ENCODE peak calls at places on chromosomes 3 and 15, in seven cellular contexts. One of them, this sample, is unnamed.

GRCh38 chr15:34818531-34818930 is 23.2 kb upstream of the ACTC1 start:
- DNase-seq in T-cell: no peak
- DNase-seq in SW480: no peak
- DNase-seq in KBM-7: no peak
- DNase-seq in activated T-cell treated with anti-CD3 and anti-CD28 coated beads for 1 hour: no peak
- DNase-seq in SHP77: no peak
- DNase-seq in D341Med: no peak
- DNase-seq in this sample: no peak

GRCh38 chr15:91852741-91853500 is 587 bp upstream of the SLCO3A1 start:
- DNase-seq in SW480: peak; percentile 76
- DNase-seq in SHP77: peak; percentile 27
- DNase-seq in T-cell: peak; percentile 72
- DNase-seq in D341Med: peak; percentile 90
- DNase-seq in activated T-cell treated with anti-CD3 and anti-CD28 coated beads for 1 hour: peak; percentile 66
- DNase-seq in KBM-7: peak; percentile 80
- DNase-seq in this sample: peak; percentile 27

GRCh38 chr3:142987707-142988106 is 13.7 kb upstream of the U2SURP start:
- DNase-seq in D341Med: no peak
- DNase-seq in activated T-cell treated with anti-CD3 and anti-CD28 coated beads for 1 hour: no peak
- DNase-seq in KBM-7: no peak
- DNase-seq in SHP77: no peak
- DNase-seq in T-cell: no peak
- DNase-seq in SW480: no peak
- DNase-seq in this sample: no peak

GRCh38 chr3:13770390-13771169 is 109.3 kb downstream of the WNT7A start:
- DNase-seq in activated T-cell treated with anti-CD3 and anti-CD28 coated beads for 1 hour: no peak
- DNase-seq in KBM-7: peak; percentile 9
- DNase-seq in SW480: peak; percentile 62
- DNase-seq in SHP77: no peak
- DNase-seq in D341Med: no peak
- DNase-seq in T-cell: no peak
- DNase-seq in this sample: no peak

GRCh38 chr3:58066842-58067241 is 58.6 kb downstream of the FLNB start:
- DNase-seq in D341Med: no peak
- DNase-seq in SHP77: no peak
- DNase-seq in SW480: no peak
- DNase-seq in activated T-cell treated with anti-CD3 and anti-CD28 coated beads for 1 hour: no peak
- DNase-seq in KBM-7: no peak
- DNase-seq in T-cell: no peak
- DNase-seq in this sample: no peak

GRCh38 chr3:133701435-133702358 is 40.0 kb upstream of the TOPBP1 start:
- DNase-seq in D341Med: peak; percentile 15
- DNase-seq in activated T-cell treated with anti-CD3 and anti-CD28 coated beads for 1 hour: no peak
- DNase-seq in SW480: no peak
- DNase-seq in T-cell: no peak
- DNase-seq in KBM-7: peak; percentile 13
- DNase-seq in SHP77: no peak
- DNase-seq in this sample: no peak

GRCh38 chr3:151504606-151505005 is 43.7 kb upstream of the IGSF10 start:
- DNase-seq in activated T-cell treated with anti-CD3 and anti-CD28 coated beads for 1 hour: no peak
- DNase-seq in KBM-7: no peak
- DNase-seq in SHP77: no peak
- DNase-seq in SW480: no peak
- DNase-seq in T-cell: no peak
- DNase-seq in D341Med: no peak
- DNase-seq in this sample: no peak

GRCh38 chr15:60964527-60964926 is 264.6 kb downstream of the RORA start:
- DNase-seq in SW480: no peak
- DNase-seq in activated T-cell treated with anti-CD3 and anti-CD28 coated beads for 1 hour: no peak
- DNase-seq in T-cell: no peak
- DNase-seq in D341Med: no peak
- DNase-seq in KBM-7: no peak
- DNase-seq in SHP77: no peak
- DNase-seq in this sample: no peak

GRCh38 chr3:123404391-123404790 is 44.5 kb downstream of the ADCY5 start:
- DNase-seq in SHP77: no peak
- DNase-seq in T-cell: no peak
- DNase-seq in activated T-cell treated with anti-CD3 and anti-CD28 coated beads for 1 hour: no peak
- DNase-seq in KBM-7: no peak
- DNase-seq in SW480: no peak
- DNase-seq in D341Med: no peak
- DNase-seq in this sample: no peak

GRCh38 chr3:53083496-53083895 is 37.6 kb upstream of the SFMBT1 start:
- DNase-seq in SHP77: no peak
- DNase-seq in activated T-cell treated with anti-CD3 and anti-CD28 coated beads for 1 hour: no peak
- DNase-seq in KBM-7: no peak
- DNase-seq in SW480: no peak
- DNase-seq in D341Med: no peak
- DNase-seq in T-cell: no peak
- DNase-seq in this sample: no peak

GRCh38 chr15:78906310-78906608 is 33.6 kb downstream of the MORF4L1 start:
- DNase-seq in T-cell: no peak
- DNase-seq in SHP77: no peak
- DNase-seq in activated T-cell treated with anti-CD3 and anti-CD28 coated beads for 1 hour: no peak
- DNase-seq in D341Med: no peak
- DNase-seq in KBM-7: no peak
- DNase-seq in SW480: no peak
- DNase-seq in this sample: no peak

GRCh38 chr15:74245342-74245931 is 9.3 kb downstream of the CCDC33 start:
- DNase-seq in SW480: peak; percentile 37
- DNase-seq in D341Med: peak; percentile 95
- DNase-seq in T-cell: no peak
- DNase-seq in KBM-7: no peak
- DNase-seq in SHP77: peak; percentile 68
- DNase-seq in activated T-cell treated with anti-CD3 and anti-CD28 coated beads for 1 hour: no peak
- DNase-seq in this sample: peak; percentile 76

GRCh38 chr15:61047783-61048182 is 181.3 kb downstream of the RORA start:
- DNase-seq in SHP77: no peak
- DNase-seq in SW480: no peak
- DNase-seq in D341Med: no peak
- DNase-seq in T-cell: no peak
- DNase-seq in activated T-cell treated with anti-CD3 and anti-CD28 coated beads for 1 hour: no peak
- DNase-seq in KBM-7: no peak
- DNase-seq in this sample: no peak

GRCh38 chr3:124422805-124423204 is 307.4 kb upstream of the UMPS start:
- DNase-seq in SHP77: no peak
- DNase-seq in KBM-7: no peak
- DNase-seq in SW480: no peak
- DNase-seq in T-cell: no peak
- DNase-seq in D341Med: no peak
- DNase-seq in activated T-cell treated with anti-CD3 and anti-CD28 coated beads for 1 hour: no peak
- DNase-seq in this sample: no peak

GRCh38 chr15:40087991-40088928 is 20.4 kb downstream of the BMF start:
- DNase-seq in activated T-cell treated with anti-CD3 and anti-CD28 coated beads for 1 hour: no peak
- DNase-seq in KBM-7: no peak
- DNase-seq in SW480: no peak
- DNase-seq in SHP77: no peak
- DNase-seq in D341Med: no peak
- DNase-seq in T-cell: no peak
- DNase-seq in this sample: no peak

GRCh38 chr15:91908401-91908800 is 54.9 kb downstream of the SLCO3A1 start:
- DNase-seq in D341Med: no peak
- DNase-seq in SHP77: no peak
- DNase-seq in activated T-cell treated with anti-CD3 and anti-CD28 coated beads for 1 hour: no peak
- DNase-seq in T-cell: no peak
- DNase-seq in KBM-7: no peak
- DNase-seq in SW480: no peak
- DNase-seq in this sample: no peak

GRCh38 chr15:34799149-34799824 is 3.9 kb upstream of the ACTC1 start:
- DNase-seq in activated T-cell treated with anti-CD3 and anti-CD28 coated beads for 1 hour: no peak
- DNase-seq in KBM-7: no peak
- DNase-seq in T-cell: no peak
- DNase-seq in SHP77: peak; percentile 61
- DNase-seq in D341Med: peak; percentile 90
- DNase-seq in SW480: no peak
- DNase-seq in this sample: no peak

GRCh38 chr3:16151109-16151508 is 23.4 kb upstream of the GALNT15 start:
- DNase-seq in SW480: no peak
- DNase-seq in T-cell: no peak
- DNase-seq in D341Med: no peak
- DNase-seq in activated T-cell treated with anti-CD3 and anti-CD28 coated beads for 1 hour: no peak
- DNase-seq in SHP77: no peak
- DNase-seq in KBM-7: peak; percentile 95
- DNase-seq in this sample: no peak

GRCh38 chr15:93105510-93105909 is 16.5 kb upstream of the RGMA start:
- DNase-seq in KBM-7: no peak
- DNase-seq in SHP77: no peak
- DNase-seq in T-cell: no peak
- DNase-seq in SW480: no peak
- DNase-seq in D341Med: no peak
- DNase-seq in activated T-cell treated with anti-CD3 and anti-CD28 coated beads for 1 hour: no peak
- DNase-seq in this sample: no peak

GRCh38 chr3:100869787-100870186 is 123.4 kb downstream of the ABI3BP start:
- DNase-seq in SHP77: no peak
- DNase-seq in activated T-cell treated with anti-CD3 and anti-CD28 coated beads for 1 hour: no peak
- DNase-seq in D341Med: no peak
- DNase-seq in KBM-7: no peak
- DNase-seq in SW480: no peak
- DNase-seq in T-cell: no peak
- DNase-seq in this sample: no peak

GRCh38 chr15:78072080-78072892 is 5.2 kb downstream of the TBC1D2B start:
- DNase-seq in activated T-cell treated with anti-CD3 and anti-CD28 coated beads for 1 hour: no peak
- DNase-seq in D341Med: no peak
- DNase-seq in SW480: no peak
- DNase-seq in T-cell: peak; percentile 32
- DNase-seq in SHP77: no peak
- DNase-seq in KBM-7: no peak
- DNase-seq in this sample: no peak

GRCh38 chr15:31752363-31752762 is 278.0 kb upstream of the CHRNA7 start:
- DNase-seq in SHP77: no peak
- DNase-seq in T-cell: no peak
- DNase-seq in KBM-7: no peak
- DNase-seq in activated T-cell treated with anti-CD3 and anti-CD28 coated beads for 1 hour: no peak
- DNase-seq in SW480: peak; percentile 11
- DNase-seq in D341Med: no peak
- DNase-seq in this sample: no peak

GRCh38 chr3:184261270-184262165 is at the start of gene CAMK2N2:
- DNase-seq in activated T-cell treated with anti-CD3 and anti-CD28 coated beads for 1 hour: no peak
- DNase-seq in D341Med: peak; percentile 83
- DNase-seq in SW480: peak; percentile 80
- DNase-seq in KBM-7: peak; percentile 63
- DNase-seq in T-cell: peak; percentile 33
- DNase-seq in SHP77: peak; percentile 92
- DNase-seq in this sample: peak; percentile 81

GRCh38 chr3:148128136-148128535 is 569.6 kb upstream of the AGTR1 start:
- DNase-seq in T-cell: no peak
- DNase-seq in SW480: no peak
- DNase-seq in SHP77: peak; percentile 1
- DNase-seq in KBM-7: no peak
- DNase-seq in activated T-cell treated with anti-CD3 and anti-CD28 coated beads for 1 hour: no peak
- DNase-seq in D341Med: peak; percentile 48
- DNase-seq in this sample: no peak

GRCh38 chr15:99435138-99435695 is 130.6 kb upstream of the MEF2A start:
- DNase-seq in SW480: peak; percentile 70
- DNase-seq in SHP77: no peak
- DNase-seq in D341Med: no peak
- DNase-seq in activated T-cell treated with anti-CD3 and anti-CD28 coated beads for 1 hour: no peak
- DNase-seq in T-cell: no peak
- DNase-seq in KBM-7: no peak
- DNase-seq in this sample: peak; percentile 19

GRCh38 chr3:118628704-118629341 is 405.8 kb downstream of the IGSF11 start:
- DNase-seq in D341Med: peak; percentile 85
- DNase-seq in SW480: peak; percentile 57
- DNase-seq in SHP77: peak; percentile 78
- DNase-seq in activated T-cell treated with anti-CD3 and anti-CD28 coated beads for 1 hour: no peak
- DNase-seq in KBM-7: peak; percentile 57
- DNase-seq in T-cell: no peak
- DNase-seq in this sample: peak; percentile 39

GRCh38 chr15:101099183-101099582 is 152.7 kb downstream of the CHSY1 start:
- DNase-seq in activated T-cell treated with anti-CD3 and anti-CD28 coated beads for 1 hour: no peak
- DNase-seq in D341Med: no peak
- DNase-seq in SHP77: no peak
- DNase-seq in KBM-7: no peak
- DNase-seq in T-cell: no peak
- DNase-seq in SW480: no peak
- DNase-seq in this sample: no peak

GRCh38 chr15:64521726-64522164 is 61.4 kb downstream of the ZNF609 start:
- DNase-seq in activated T-cell treated with anti-CD3 and anti-CD28 coated beads for 1 hour: no peak
- DNase-seq in KBM-7: peak; percentile 51
- DNase-seq in T-cell: no peak
- DNase-seq in SW480: peak; percentile 52
- DNase-seq in D341Med: peak; percentile 78
- DNase-seq in SHP77: peak; percentile 5
- DNase-seq in this sample: peak; percentile 67

GRCh38 chr3:29693863-29694262 is 413.0 kb downstream of the RBMS3 start:
- DNase-seq in D341Med: no peak
- DNase-seq in T-cell: no peak
- DNase-seq in SW480: no peak
- DNase-seq in KBM-7: no peak
- DNase-seq in activated T-cell treated with anti-CD3 and anti-CD28 coated beads for 1 hour: no peak
- DNase-seq in SHP77: no peak
- DNase-seq in this sample: no peak

GRCh38 chr3:168096210-168096795 is 579 bp upstream of the GOLIM4 start:
- DNase-seq in SHP77: peak; percentile 91
- DNase-seq in SW480: peak; percentile 98
- DNase-seq in KBM-7: peak; percentile 91
- DNase-seq in D341Med: peak; percentile 81
- DNase-seq in activated T-cell treated with anti-CD3 and anti-CD28 coated beads for 1 hour: no peak
- DNase-seq in T-cell: no peak
- DNase-seq in this sample: peak; percentile 85

GRCh38 chr15:77538793-77539487 is 93.8 kb downstream of the LINGO1 start:
- DNase-seq in SW480: no peak
- DNase-seq in activated T-cell treated with anti-CD3 and anti-CD28 coated beads for 1 hour: no peak
- DNase-seq in KBM-7: no peak
- DNase-seq in D341Med: no peak
- DNase-seq in SHP77: no peak
- DNase-seq in T-cell: no peak
- DNase-seq in this sample: no peak

GRCh38 chr15:96893159-96893906 is 562.8 kb downstream of the NR2F2 start:
- DNase-seq in KBM-7: peak; percentile 10
- DNase-seq in D341Med: no peak
- DNase-seq in SHP77: peak; percentile 7
- DNase-seq in T-cell: no peak
- DNase-seq in activated T-cell treated with anti-CD3 and anti-CD28 coated beads for 1 hour: no peak
- DNase-seq in SW480: peak; percentile 74
- DNase-seq in this sample: peak; percentile 42

GRCh38 chr15:63409179-63409578 is 27.5 kb upstream of the CA12 start:
- DNase-seq in D341Med: no peak
- DNase-seq in T-cell: no peak
- DNase-seq in SW480: no peak
- DNase-seq in KBM-7: no peak
- DNase-seq in SHP77: no peak
- DNase-seq in activated T-cell treated with anti-CD3 and anti-CD28 coated beads for 1 hour: no peak
- DNase-seq in this sample: no peak

GRCh38 chr15:100859970-100860828 is 19.4 kb upstream of the ALDH1A3 start:
- DNase-seq in activated T-cell treated with anti-CD3 and anti-CD28 coated beads for 1 hour: no peak
- DNase-seq in T-cell: no peak
- DNase-seq in SW480: no peak
- DNase-seq in KBM-7: no peak
- DNase-seq in D341Med: no peak
- DNase-seq in SHP77: no peak
- DNase-seq in this sample: no peak

GRCh38 chr15:47688573-47689086 is 28.7 kb upstream of the SEMA6D start:
- DNase-seq in activated T-cell treated with anti-CD3 and anti-CD28 coated beads for 1 hour: no peak
- DNase-seq in SHP77: no peak
- DNase-seq in T-cell: no peak
- DNase-seq in SW480: no peak
- DNase-seq in KBM-7: no peak
- DNase-seq in D341Med: no peak
- DNase-seq in this sample: no peak

GRCh38 chr15:98905981-98906711 is 101.4 kb downstream of the PGPEP1L start:
- DNase-seq in D341Med: no peak
- DNase-seq in SW480: no peak
- DNase-seq in SHP77: no peak
- DNase-seq in T-cell: no peak
- DNase-seq in activated T-cell treated with anti-CD3 and anti-CD28 coated beads for 1 hour: no peak
- DNase-seq in KBM-7: no peak
- DNase-seq in this sample: no peak

GRCh38 chr3:150308481-150308918 is 99.6 kb upstream of the TSC22D2 start:
- DNase-seq in KBM-7: no peak
- DNase-seq in activated T-cell treated with anti-CD3 and anti-CD28 coated beads for 1 hour: no peak
- DNase-seq in SHP77: no peak
- DNase-seq in SW480: no peak
- DNase-seq in T-cell: no peak
- DNase-seq in D341Med: no peak
- DNase-seq in this sample: no peak

GRCh38 chr3:133058831-133059230 is 20.6 kb downstream of the TMEM108 start:
- DNase-seq in SHP77: no peak
- DNase-seq in activated T-cell treated with anti-CD3 and anti-CD28 coated beads for 1 hour: no peak
- DNase-seq in T-cell: no peak
- DNase-seq in D341Med: no peak
- DNase-seq in SW480: no peak
- DNase-seq in KBM-7: no peak
- DNase-seq in this sample: no peak